ENCODE peak calls at places on chromosomes 2 and 18, in five cellular contexts. One of them, this sample, is unnamed. For H3K4me1 and H3K9me3, the result is how much of the 10 kb centered on the place peaks cover.

GRCh38 chr2:109380502-109381326 is 233.1 kb downstream of the SEPTIN10 start:
- DNase-seq in ovary: peak
- DNase-seq in tibial nerve: no peak
- DNase-seq in pancreas: no peak
- DNase-seq in heart right ventricle: no peak
- DNase-seq in this sample: peak

GRCh38 chr2:216082805-216083204 is 1.1 kb downstream of the TMEM169 start:
- DNase-seq in ovary: no peak
- DNase-seq in tibial nerve: no peak
- DNase-seq in pancreas: no peak
- DNase-seq in heart right ventricle: no peak
- DNase-seq in this sample: no peak

GRCh38 chr2:39394427-39395002 is 42.6 kb downstream of the MAP4K3 start:
- DNase-seq in ovary: no peak
- DNase-seq in tibial nerve: no peak
- DNase-seq in pancreas: no peak
- DNase-seq in heart right ventricle: no peak
- DNase-seq in this sample: no peak

GRCh38 chr2:15940661-15941482 is 522 bp downstream of the MYCN start:
- DNase-seq in ovary: no peak
- DNase-seq in tibial nerve: no peak
- DNase-seq in pancreas: no peak
- DNase-seq in heart right ventricle: no peak
- DNase-seq in this sample: no peak

GRCh38 chr2:231312066-231312465 is 83.4 kb upstream of the B3GNT7 start:
- DNase-seq in ovary: no peak
- DNase-seq in tibial nerve: no peak
- DNase-seq in pancreas: no peak
- DNase-seq in heart right ventricle: no peak
- DNase-seq in this sample: no peak

GRCh38 chr2:23685201-23685600 is 241.7 kb downstream of the ATAD2B start:
- DNase-seq in ovary: no peak
- DNase-seq in tibial nerve: no peak
- DNase-seq in pancreas: no peak
- DNase-seq in heart right ventricle: no peak
- DNase-seq in this sample: no peak

GRCh38 chr2:124652099-124652498 is 627.0 kb downstream of the CNTNAP5 start:
- DNase-seq in ovary: no peak
- DNase-seq in tibial nerve: no peak
- DNase-seq in pancreas: no peak
- DNase-seq in heart right ventricle: no peak
- DNase-seq in this sample: no peak

GRCh38 chr2:151277011-151277410 is 12.5 kb downstream of the NMI start:
- DNase-seq in ovary: no peak
- DNase-seq in tibial nerve: no peak
- DNase-seq in pancreas: no peak
- DNase-seq in heart right ventricle: no peak
- DNase-seq in this sample: no peak

GRCh38 chr18:63697261-63697660 is 5.5 kb upstream of the SERPINB11 start:
- DNase-seq in ovary: no peak
- DNase-seq in tibial nerve: no peak
- DNase-seq in pancreas: no peak
- DNase-seq in heart right ventricle: no peak
- DNase-seq in this sample: no peak

GRCh38 chr2:86081724-86082123 is 24.0 kb downstream of the POLR1A start:
- DNase-seq in ovary: no peak
- DNase-seq in tibial nerve: no peak
- DNase-seq in pancreas: no peak
- DNase-seq in heart right ventricle: no peak
- DNase-seq in this sample: no peak

GRCh38 chr2:86079981-86080911 is 25.4 kb downstream of the POLR1A start:
- DNase-seq in ovary: peak
- DNase-seq in tibial nerve: peak
- DNase-seq in pancreas: peak
- DNase-seq in heart right ventricle: peak
- DNase-seq in this sample: peak

GRCh38 chr2:86074811-86075210 is 30.9 kb downstream of the POLR1A start:
- DNase-seq in ovary: no peak
- DNase-seq in tibial nerve: no peak
- DNase-seq in pancreas: no peak
- DNase-seq in heart right ventricle: no peak
- DNase-seq in this sample: no peak

GRCh38 chr2:86082768-86083167 is 22.9 kb downstream of the POLR1A start:
- DNase-seq in ovary: no peak
- DNase-seq in tibial nerve: no peak
- DNase-seq in pancreas: no peak
- DNase-seq in heart right ventricle: no peak
- DNase-seq in this sample: no peak

DNA sequence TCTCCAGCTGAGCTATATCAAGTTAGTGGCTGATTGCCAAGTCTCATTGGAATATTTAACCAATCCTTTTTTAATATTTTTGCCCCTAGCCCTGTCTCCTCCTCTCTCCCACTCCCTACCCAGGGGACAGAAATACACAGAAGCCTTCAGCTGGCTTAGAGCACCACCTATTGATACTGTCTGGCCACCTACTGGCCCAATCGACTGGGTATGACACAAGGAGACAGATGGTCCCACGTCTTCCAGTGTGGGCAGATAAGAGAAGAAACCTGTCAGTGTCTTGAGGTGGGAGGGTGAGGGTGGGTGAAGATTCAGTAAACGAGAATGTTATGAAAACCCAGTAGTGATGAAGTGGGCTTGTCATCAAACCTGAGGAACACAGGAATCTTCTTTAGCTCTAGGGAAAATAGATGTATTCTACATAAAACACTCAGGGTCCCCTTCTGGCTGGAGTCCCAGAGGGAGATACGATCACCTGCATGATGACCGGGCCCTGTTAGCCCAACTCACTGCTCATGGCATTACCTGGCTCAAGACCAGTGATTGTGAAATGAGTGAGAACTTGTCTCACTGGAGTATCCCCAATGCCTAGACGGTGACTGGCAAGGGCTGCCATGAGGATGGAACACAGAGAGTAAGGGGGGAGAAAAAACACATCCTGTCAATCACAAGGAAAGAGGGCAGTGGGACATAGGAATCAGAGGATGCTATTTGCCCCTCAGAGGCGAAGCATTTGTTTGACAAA is 26.7 kb downstream of the POLR1A start:
- DNase-seq in ovary: peak
- DNase-seq in tibial nerve: no peak
- DNase-seq in pancreas: peak
- DNase-seq in heart right ventricle: no peak
- DNase-seq in this sample: no peak
- H3K4me1 ChIP-seq in ovary: under half
- H3K4me1 ChIP-seq in tibial nerve: under half
- H3K4me1 ChIP-seq in pancreas: under half
- H3K4me1 ChIP-seq in heart right ventricle: under half
- H3K4me1 ChIP-seq in this sample: under half

DNA sequence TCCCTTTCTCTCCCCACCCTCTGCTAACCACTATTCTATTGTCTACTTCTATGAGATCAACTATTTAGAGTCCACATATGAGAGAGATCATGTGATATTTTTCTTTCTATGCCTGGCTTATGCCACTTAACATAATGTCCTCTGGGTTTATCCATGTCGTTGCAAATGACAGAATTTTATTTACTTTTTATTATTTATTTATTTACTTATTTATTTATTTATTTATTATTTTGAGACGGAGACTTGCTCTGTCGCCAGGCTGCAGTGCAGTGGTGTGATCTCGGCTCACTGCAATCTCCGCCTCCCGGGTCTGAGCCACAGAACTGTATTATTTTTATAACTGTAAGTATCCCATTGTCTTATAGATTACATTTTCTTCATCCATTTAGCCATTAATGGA is 443.4 kb upstream of the CDH19 start:
- DNase-seq in ovary: no peak
- DNase-seq in tibial nerve: no peak
- DNase-seq in pancreas: no peak
- DNase-seq in heart right ventricle: no peak
- DNase-seq in this sample: no peak
- H3K9me3 ChIP-seq in ovary: under half
- H3K9me3 ChIP-seq in tibial nerve: under half
- H3K9me3 ChIP-seq in pancreas: under half
- H3K9me3 ChIP-seq in heart right ventricle: under half
- H3K9me3 ChIP-seq in this sample: under half

GRCh38 chr2:73984203-73984921 is at the start of gene TET3:
- DNase-seq in ovary: peak
- DNase-seq in tibial nerve: no peak
- DNase-seq in pancreas: peak
- DNase-seq in heart right ventricle: peak
- DNase-seq in this sample: peak

GRCh38 chr2:73985318-73986084 is 791 bp downstream of the TET3 start:
- DNase-seq in ovary: peak
- DNase-seq in tibial nerve: no peak
- DNase-seq in pancreas: no peak
- DNase-seq in heart right ventricle: peak
- DNase-seq in this sample: peak

GRCh38 chr2:73987109-73987947 is 2.6 kb downstream of the TET3 start:
- DNase-seq in ovary: no peak
- DNase-seq in tibial nerve: no peak
- DNase-seq in pancreas: peak
- DNase-seq in heart right ventricle: peak
- DNase-seq in this sample: no peak

GRCh38 chr2:73984922-73985317 is 210 bp downstream of the TET3 start:
- DNase-seq in ovary: peak
- DNase-seq in tibial nerve: no peak
- DNase-seq in pancreas: peak
- DNase-seq in heart right ventricle: peak
- DNase-seq in this sample: peak

GRCh38 chr2:73986085-73986680 is 1.5 kb downstream of the TET3 start:
- DNase-seq in ovary: no peak
- DNase-seq in tibial nerve: no peak
- DNase-seq in pancreas: no peak
- DNase-seq in heart right ventricle: no peak
- DNase-seq in this sample: no peak
- H3K4me1 ChIP-seq in ovary: under half
- H3K4me1 ChIP-seq in tibial nerve: under half
- H3K4me1 ChIP-seq in pancreas: under half
- H3K4me1 ChIP-seq in heart right ventricle: under half
- H3K4me1 ChIP-seq in this sample: under half

DNA sequence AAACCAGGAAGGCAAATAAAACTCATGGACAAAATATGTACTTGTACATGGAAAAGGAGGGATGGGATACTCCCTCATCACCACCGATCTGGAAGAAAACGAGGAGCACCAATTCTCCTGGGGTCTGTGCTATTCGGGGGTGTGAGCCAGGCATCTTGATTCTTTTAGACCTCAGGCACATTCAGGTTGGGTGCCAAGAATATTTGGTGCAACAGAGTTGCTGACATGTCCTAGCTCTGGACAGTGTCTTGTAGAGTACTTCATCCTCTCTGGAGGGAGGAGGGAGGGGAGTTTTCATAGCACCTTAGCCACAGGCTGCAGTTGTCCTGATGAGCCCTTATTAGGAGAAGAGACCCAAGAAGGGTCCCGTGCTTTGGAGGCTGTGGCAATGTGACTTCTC is 163.1 kb downstream of the PRKCE start:
- DNase-seq in ovary: no peak
- DNase-seq in tibial nerve: no peak
- DNase-seq in pancreas: no peak
- DNase-seq in heart right ventricle: no peak
- DNase-seq in this sample: no peak
- H3K9me3 ChIP-seq in ovary: under half
- H3K9me3 ChIP-seq in tibial nerve: under half
- H3K9me3 ChIP-seq in pancreas: under half
- H3K9me3 ChIP-seq in heart right ventricle: under half
- H3K9me3 ChIP-seq in this sample: under half

DNA sequence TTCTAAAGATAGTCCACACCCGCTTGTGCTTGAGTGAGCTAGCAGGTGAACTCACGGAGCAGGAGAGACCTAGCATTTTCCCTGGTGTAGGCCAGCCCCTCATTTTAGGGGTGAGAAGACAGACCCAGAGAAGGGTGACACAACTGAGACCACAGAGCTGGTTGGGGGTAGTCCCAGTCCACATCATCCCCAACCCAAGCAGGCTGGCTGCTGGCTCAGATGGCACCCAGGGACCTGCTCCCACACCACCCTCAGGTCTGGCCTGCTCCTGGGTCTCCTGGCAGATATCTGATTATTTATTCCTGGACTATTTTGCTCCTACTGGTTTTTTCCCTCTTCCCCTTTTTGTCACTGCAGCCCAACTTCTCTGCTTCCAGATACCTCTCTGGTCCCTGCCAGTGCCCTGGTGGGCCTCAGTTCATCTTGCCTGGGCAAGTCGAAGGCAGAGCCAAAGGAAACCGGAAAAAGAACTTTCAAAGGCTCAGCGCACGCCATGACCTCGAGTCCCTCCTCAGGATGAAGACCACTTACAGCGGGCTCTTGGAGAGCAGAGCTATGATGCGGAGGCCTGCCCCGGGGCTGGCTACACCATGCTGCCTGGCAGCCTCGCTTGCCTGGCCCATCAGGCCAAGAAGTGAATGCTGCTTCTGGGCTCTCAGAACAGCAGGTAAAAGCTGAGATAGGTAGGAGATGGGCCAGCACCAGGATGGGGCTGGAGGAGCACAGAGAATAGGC is 72.7 kb downstream of the POLR1A start:
- DNase-seq in ovary: no peak
- DNase-seq in tibial nerve: no peak
- DNase-seq in pancreas: no peak
- DNase-seq in heart right ventricle: no peak
- DNase-seq in this sample: peak
- H3K4me1 ChIP-seq in ovary: under half
- H3K4me1 ChIP-seq in tibial nerve: under half
- H3K4me1 ChIP-seq in pancreas: under half
- H3K4me1 ChIP-seq in heart right ventricle: under half
- H3K4me1 ChIP-seq in this sample: under half

This sample was measured in right lobe of liver.